ENCODE peak calls at places on chromosomes 7 and 10, in five cellular contexts. One of them, this sample, is unnamed. For H3K4me1, the result is how much of the 10 kb centered on the place peaks cover.

GRCh38 chr10:44990965-44991364 is 9.8 kb upstream of the ZNF22 start:
- DNase-seq in A673: no peak
- DNase-seq in HCT116: no peak
- DNase-seq in heart left ventricle: no peak
- DNase-seq in Peyer's patch: no peak
- DNase-seq in this sample: no peak

GRCh38 chr10:26869528-26869927 is 8.8 kb upstream of the ABI1 start:
- DNase-seq in A673: no peak
- DNase-seq in heart left ventricle: no peak
- DNase-seq in HCT116: no peak
- DNase-seq in Peyer's patch: no peak
- DNase-seq in this sample: no peak

GRCh38 chr7:69823151-69823744 is 225.0 kb downstream of the AUTS2 start:
- DNase-seq in HCT116: no peak
- DNase-seq in Peyer's patch: no peak
- DNase-seq in heart left ventricle: no peak
- DNase-seq in A673: no peak
- DNase-seq in this sample: no peak

GRCh38 chr10:69716711-69717560 is 84.8 kb upstream of the COL13A1 start:
- DNase-seq in Peyer's patch: peak
- DNase-seq in HCT116: peak
- DNase-seq in A673: peak
- DNase-seq in heart left ventricle: peak
- DNase-seq in this sample: peak

GRCh38 chr10:73647211-73647874 is 6.1 kb upstream of the MYOZ1 start:
- DNase-seq in heart left ventricle: peak
- DNase-seq in A673: peak
- DNase-seq in Peyer's patch: peak
- DNase-seq in HCT116: no peak
- DNase-seq in this sample: no peak

GRCh38 chr10:48279081-48279751 is 4.7 kb upstream of the FRMPD2 start:
- DNase-seq in heart left ventricle: no peak
- DNase-seq in Peyer's patch: no peak
- DNase-seq in A673: no peak
- DNase-seq in HCT116: no peak
- DNase-seq in this sample: no peak

GRCh38 chr7:31101544-31101943 is 49.4 kb downstream of the ADCYAP1R1 start:
- DNase-seq in Peyer's patch: peak
- DNase-seq in A673: no peak
- DNase-seq in heart left ventricle: no peak
- DNase-seq in HCT116: no peak
- DNase-seq in this sample: peak

GRCh38 chr10:66833023-66833422 is 92.8 kb upstream of the LRRTM3 start:
- DNase-seq in Peyer's patch: no peak
- DNase-seq in A673: no peak
- DNase-seq in heart left ventricle: no peak
- DNase-seq in HCT116: no peak
- DNase-seq in this sample: no peak

GRCh38 chr7:68697821-68698280 is 900.4 kb upstream of the AUTS2 start:
- DNase-seq in A673: no peak
- DNase-seq in heart left ventricle: no peak
- DNase-seq in HCT116: no peak
- DNase-seq in Peyer's patch: no peak
- DNase-seq in this sample: no peak

GRCh38 chr7:145106001-145106400 is 270.1 kb upstream of the TPK1 start:
- DNase-seq in HCT116: no peak
- DNase-seq in Peyer's patch: no peak
- DNase-seq in heart left ventricle: peak
- DNase-seq in A673: peak
- DNase-seq in this sample: no peak

GRCh38 chr7:150408393-150409299 is 29.5 kb downstream of the ZNF775 start:
- DNase-seq in Peyer's patch: no peak
- DNase-seq in HCT116: no peak
- DNase-seq in A673: no peak
- DNase-seq in heart left ventricle: peak
- DNase-seq in this sample: no peak

GRCh38 chr7:83365746-83366145 is 203.1 kb upstream of the PCLO start:
- DNase-seq in HCT116: no peak
- DNase-seq in A673: peak
- DNase-seq in Peyer's patch: no peak
- DNase-seq in heart left ventricle: no peak
- DNase-seq in this sample: no peak

GRCh38 chr10:108327706-108328105 is 1163.2 kb upstream of the SORCS1 start:
- DNase-seq in HCT116: no peak
- DNase-seq in A673: no peak
- DNase-seq in heart left ventricle: no peak
- DNase-seq in Peyer's patch: no peak
- DNase-seq in this sample: no peak

GRCh38 chr10:28273343-28273742 is 29.5 kb downstream of the MPP7 start:
- DNase-seq in heart left ventricle: no peak
- DNase-seq in A673: no peak
- DNase-seq in Peyer's patch: no peak
- DNase-seq in HCT116: no peak
- DNase-seq in this sample: no peak

DNA sequence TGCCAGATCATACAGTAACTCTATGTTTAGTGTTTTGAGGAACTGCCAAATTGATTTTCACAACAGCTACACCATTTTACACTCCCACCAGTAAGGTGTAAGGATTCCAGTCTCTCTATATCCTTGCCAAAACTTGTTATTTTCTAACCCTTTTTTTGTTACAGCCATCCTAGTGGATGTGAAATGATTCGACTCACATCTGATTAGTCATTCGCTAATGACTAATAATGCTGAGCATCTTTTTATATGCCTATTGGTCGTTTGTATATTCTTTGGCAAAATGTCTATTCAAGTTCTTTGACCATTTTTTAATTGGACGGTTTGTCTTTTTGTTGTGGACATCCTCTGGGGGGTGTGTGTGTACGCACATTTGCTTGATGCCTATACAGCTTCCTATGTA is 142.8 kb downstream of the DGKB start:
- DNase-seq in A673: no peak
- DNase-seq in heart left ventricle: no peak
- DNase-seq in Peyer's patch: no peak
- DNase-seq in HCT116: no peak
- DNase-seq in this sample: no peak
- H3K4me1 ChIP-seq in A673: under half
- H3K4me1 ChIP-seq in heart left ventricle: under half
- H3K4me1 ChIP-seq in Peyer's patch: under half
- H3K4me1 ChIP-seq in HCT116: under half
- H3K4me1 ChIP-seq in this sample: under half

DNA sequence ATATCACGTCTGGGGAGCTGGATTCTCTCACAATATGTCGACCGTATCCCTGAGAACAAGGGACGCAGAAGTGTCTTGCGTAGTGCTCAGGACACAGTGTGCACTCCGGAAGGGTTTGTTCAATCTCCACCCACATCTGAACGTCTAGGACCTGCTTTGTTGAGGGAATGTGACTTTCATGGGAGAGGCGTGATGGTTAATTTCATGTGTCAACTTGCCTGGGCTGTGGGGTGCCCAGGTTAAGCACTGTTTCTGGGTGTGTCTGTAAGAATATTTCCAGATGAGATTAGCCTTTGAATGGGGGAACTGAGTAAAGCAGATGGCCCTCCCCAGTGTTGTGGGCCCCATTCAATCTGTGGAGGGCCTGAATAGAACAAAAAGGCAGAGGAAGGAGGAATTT is 80.4 kb upstream of the SFMBT2 start:
- DNase-seq in Peyer's patch: no peak
- DNase-seq in A673: no peak
- DNase-seq in HCT116: no peak
- DNase-seq in heart left ventricle: no peak
- DNase-seq in this sample: no peak
- H3K4me1 ChIP-seq in Peyer's patch: under half
- H3K4me1 ChIP-seq in A673: under half
- H3K4me1 ChIP-seq in HCT116: under half
- H3K4me1 ChIP-seq in heart left ventricle: under half
- H3K4me1 ChIP-seq in this sample: under half

GRCh38 chr10:32773105-32773504 is 184.9 kb downstream of the ITGB1 start:
- DNase-seq in Peyer's patch: no peak
- DNase-seq in A673: no peak
- DNase-seq in HCT116: no peak
- DNase-seq in heart left ventricle: no peak
- DNase-seq in this sample: no peak
- H3K4me1 ChIP-seq in Peyer's patch: under half
- H3K4me1 ChIP-seq in A673: under half
- H3K4me1 ChIP-seq in HCT116: under half
- H3K4me1 ChIP-seq in heart left ventricle: under half
- H3K4me1 ChIP-seq in this sample: under half

DNA sequence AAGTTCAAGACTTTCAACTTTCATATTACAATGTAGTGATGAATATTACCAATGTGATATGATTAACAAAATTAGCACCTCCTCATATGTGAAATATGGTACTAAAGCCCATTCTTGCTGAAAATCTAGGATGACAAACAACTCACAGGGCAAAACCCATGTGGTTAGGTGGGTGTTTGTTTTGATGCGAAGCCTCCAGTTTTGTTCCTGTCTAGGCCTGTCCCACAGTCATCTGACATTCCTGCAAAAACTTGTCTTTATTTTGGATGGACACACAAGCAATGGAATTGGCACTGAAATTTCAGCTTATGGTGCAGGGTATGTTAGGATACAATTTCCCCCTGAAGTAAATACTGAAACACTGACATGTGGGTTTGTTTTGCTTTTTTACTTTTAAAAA is 95.3 kb downstream of the PARD3 start:
- DNase-seq in heart left ventricle: no peak
- DNase-seq in HCT116: no peak
- DNase-seq in Peyer's patch: no peak
- DNase-seq in A673: no peak
- DNase-seq in this sample: no peak
- H3K4me1 ChIP-seq in heart left ventricle: under half
- H3K4me1 ChIP-seq in HCT116: under half
- H3K4me1 ChIP-seq in Peyer's patch: under half
- H3K4me1 ChIP-seq in A673: under half
- H3K4me1 ChIP-seq in this sample: under half

GRCh38 chr10:95260909-95261552 is 29.8 kb downstream of the PDLIM1 start:
- DNase-seq in A673: no peak
- DNase-seq in HCT116: no peak
- DNase-seq in heart left ventricle: no peak
- DNase-seq in Peyer's patch: no peak
- DNase-seq in this sample: no peak
- H3K4me1 ChIP-seq in A673: under half
- H3K4me1 ChIP-seq in HCT116: under half
- H3K4me1 ChIP-seq in heart left ventricle: under half
- H3K4me1 ChIP-seq in Peyer's patch: under half
- H3K4me1 ChIP-seq in this sample: under half